ENCODE peak calls at places on chromosomes 16 and 17, in four cellular contexts. W, Z, F and Q are unnamed samples.

GRCh38 chr17:19904924-19905323 is 37.2 kb upstream of the ULK2 start:
- DNase-seq in W (no peak), Z (no peak), F (no peak), Q (no peak)

GRCh38 chr17:70208825-70209555 is 39.7 kb downstream of the KCNJ2 start:
- DNase-seq in W (no peak), Z (no peak), F (no peak), Q (peak; percentile 28)

GRCh38 chr16:69115361-69115760 is 9.9 kb downstream of the HAS3 start:
- DNase-seq in W (no peak), Z (no peak), F (no peak), Q (no peak)

GRCh38 chr17:69802045-69802740 is 272.8 kb upstream of the KCNJ16 start:
- DNase-seq in W (no peak), Z (no peak), F (no peak), Q (no peak)

GRCh38 chr17:75996665-75997590 is 3.7 kb upstream of the CDK3 start:
- DNase-seq in W (no peak), Z (peak; percentile 94), F (no peak), Q (peak; percentile 45)

GRCh38 chr16:14501331-14502255 is 128.5 kb downstream of the PARN start:
- DNase-seq in W (peak; percentile 51), Z (peak; percentile 92), F (peak; percentile 81), Q (peak; percentile 50)

GRCh38 chr17:41624208-41625101 is at the start of gene KRT17:
- DNase-seq in W (no peak), Z (no peak), F (peak; percentile 45), Q (no peak)

GRCh38 chr16:15988268-15989013 is 39.0 kb downstream of the ABCC1 start:
- DNase-seq in W (no peak), Z (no peak), F (peak; percentile 94), Q (no peak)

GRCh38 chr16:12390074-12390473 is 413.5 kb downstream of the SNX29 start:
- DNase-seq in W (no peak), Z (no peak), F (no peak), Q (no peak)

GRCh38 chr17:82745524-82745923 is 6.3 kb upstream of the TBCD start:
- DNase-seq in W (no peak), Z (peak; percentile 30), F (no peak), Q (no peak)

GRCh38 chr17:78990349-78991016 is 10.8 kb upstream of the LGALS3BP start:
- DNase-seq in W (no peak), Z (no peak), F (no peak), Q (no peak)

GRCh38 chr17:45218895-45219661 is 2.6 kb upstream of the FMNL1 start:
- DNase-seq in W (no peak), Z (peak; percentile 76), F (peak; percentile 85), Q (no peak)

GRCh38 chr17:82339634-82340580 is 6.3 kb upstream of the SECTM1 start:
- DNase-seq in W (no peak), Z (no peak), F (no peak), Q (no peak)

GRCh38 chr17:73647331-73647730 is 3.1 kb upstream of the SDK2 start:
- DNase-seq in W (no peak), Z (no peak), F (no peak), Q (no peak)

GRCh38 chr17:75364078-75364477 is 41.4 kb downstream of the GRB2 start:
- DNase-seq in W (no peak), Z (no peak), F (no peak), Q (no peak)

GRCh38 chr17:76734080-76734840 is 2.9 kb downstream of the SRSF2 start:
- DNase-seq in W (no peak), Z (no peak), F (peak; percentile 47), Q (no peak)

GRCh38 chr16:58046054-58046881 is 20.7 kb downstream of the MMP15 start:
- DNase-seq in W (no peak), Z (no peak), F (no peak), Q (no peak)

GRCh38 chr17:46756861-46757260 is 61.6 kb downstream of the WNT3 start:
- DNase-seq in W (no peak), Z (no peak), F (no peak), Q (no peak)

GRCh38 chr16:8855051-8855786 is 13.6 kb downstream of the CARHSP1 start:
- DNase-seq in W (no peak), Z (no peak), F (peak; percentile 31), Q (no peak)

GRCh38 chr16:14015948-14016347 is 55.2 kb upstream of the MRTFB start:
- DNase-seq in W (no peak), Z (no peak), F (no peak), Q (no peak)

GRCh38 chr17:7019839-7020519 is 2.9 kb upstream of the BCL6B start:
- DNase-seq in W (no peak), Z (no peak), F (peak; percentile 58), Q (no peak)

GRCh38 chr16:56257260-56257659 is 66.0 kb downstream of the GNAO1 start:
- DNase-seq in W (no peak), Z (no peak), F (no peak), Q (no peak)

GRCh38 chr16:48963306-48963705 is 318.3 kb downstream of the CBLN1 start:
- DNase-seq in W (no peak), Z (no peak), F (no peak), Q (no peak)

GRCh38 chr16:75116081-75116910 is at the start of gene LDHD:
- DNase-seq in W (peak; percentile 63), Z (peak; percentile 86), F (peak; percentile 55), Q (no peak)

GRCh38 chr17:76207670-76208069 is 32.6 kb downstream of the RNF157 start:
- DNase-seq in W (no peak), Z (no peak), F (no peak), Q (no peak)

GRCh38 chr17:48825446-48826381 is 5.1 kb upstream of the CALCOCO2 start:
- DNase-seq in W (no peak), Z (no peak), F (peak; percentile 71), Q (no peak)

GRCh38 chr17:82053130-82053529 is 1.4 kb downstream of the GPS1 start:
- DNase-seq in W (no peak), Z (no peak), F (no peak), Q (no peak)

GRCh38 chr16:86899757-86900156 is 321.4 kb downstream of the FOXL1 start:
- DNase-seq in W (no peak), Z (no peak), F (no peak), Q (no peak)
- TF ChIP-seq YY1 in W (no peak), Z (no peak), F (no peak), Q (no peak)

DNA sequence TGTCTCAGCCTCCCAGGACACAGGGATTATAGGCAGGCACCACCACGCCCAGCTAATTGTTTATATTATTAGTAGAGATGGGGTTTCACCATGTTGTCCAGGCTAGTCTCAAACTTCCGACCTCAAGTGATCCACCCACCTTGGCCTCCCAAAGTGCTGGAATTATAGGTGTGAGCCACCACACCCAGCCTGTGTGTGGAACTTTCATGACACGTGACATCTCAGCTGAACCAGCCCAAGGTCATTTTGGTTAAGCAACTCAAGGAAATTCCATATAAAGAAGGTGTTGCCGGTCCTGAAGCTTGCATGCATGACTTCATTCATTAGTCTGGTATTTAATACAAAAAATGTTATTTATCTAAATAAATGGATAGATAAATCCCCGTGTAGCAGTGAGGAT is 145.5 kb downstream of the AXIN2 start:
- DNase-seq in W (no peak), Z (no peak), F (no peak), Q (no peak)
- TF ChIP-seq CTCF in W (no peak), Z (no peak), F (no peak), Q (no peak)

GRCh38 chr17:64641499-64641898 is 20.6 kb downstream of the SMURF2 start:
- DNase-seq in W (no peak), Z (no peak), F (peak; percentile 49), Q (no peak)
- TF ChIP-seq BRCA1 in W (no peak), Z (no peak), F (no peak), Q (no peak)

GRCh38 chr17:56785396-56785795 is 48.3 kb downstream of the C17orf67 start:
- DNase-seq in W (no peak), Z (no peak), F (no peak), Q (no peak)
- TF ChIP-seq YY1 in W (no peak), Z (no peak), F (no peak), Q (no peak)